ENCODE peak calls at places on chromosomes 11 and 22, in four cellular contexts. T is Peyer's patch, L is esophagus squamous epithelium, G is HCT116. X is an unnamed sample.

GRCh38 chr11:65479184-65480145 is 19.4 kb upstream of the MALAT1 start:
- DNase-seq in T (no peak), L (no peak), G (no peak), X (peak)

GRCh38 chr11:47590026-47590861 is 3.8 kb downstream of the FAM180B start:
- DNase-seq in T (no peak), L (no peak), G (no peak), X (no peak)

GRCh38 chr22:49712195-49712791 is 115.4 kb downstream of the BRD1 start:
- DNase-seq in T (no peak), L (no peak), G (no peak), X (no peak)

GRCh38 chr11:111097191-111097590 is 148.3 kb upstream of the POU2AF2 start:
- DNase-seq in T (peak), L (no peak), G (peak), X (no peak)

GRCh38 chr11:83219095-83219494 is 25.6 kb downstream of the ANKRD42 start:
- DNase-seq in T (no peak), L (no peak), G (no peak), X (no peak)

GRCh38 chr11:46353706-46354105 is 6.4 kb downstream of the DGKZ start:
- DNase-seq in T (no peak), L (no peak), G (no peak), X (no peak)

GRCh38 chr11:74134661-74135515 is 35.9 kb downstream of the C2CD3 start:
- DNase-seq in T (no peak), L (no peak), G (peak), X (no peak)

GRCh38 chr22:45455212-45455611 is 41.7 kb downstream of the RIBC2 start:
- DNase-seq in T (no peak), L (no peak), G (no peak), X (no peak)

DNA sequence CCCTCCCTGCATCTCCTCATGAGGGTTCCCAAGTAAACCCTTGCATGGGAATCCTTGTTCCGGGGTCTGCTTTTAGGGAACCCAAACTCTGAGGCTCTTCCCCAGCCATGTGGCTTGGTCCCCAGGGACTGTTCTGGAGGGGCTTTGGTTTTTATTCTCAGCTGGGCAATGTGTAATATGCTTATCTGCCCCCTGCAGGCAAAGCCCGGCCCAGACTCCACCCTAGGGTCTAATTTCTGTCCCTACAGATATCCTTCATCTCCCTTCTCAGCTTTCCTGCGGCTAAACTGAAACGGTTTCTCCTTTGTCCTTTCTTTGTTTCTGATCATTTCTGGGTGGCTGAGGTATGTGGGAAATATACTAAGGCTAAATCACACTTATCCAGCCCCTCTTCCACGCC is 37.1 kb downstream of the TST start:
- DNase-seq in T (no peak), L (no peak), G (no peak), X (no peak)
- TF ChIP-seq POLR2A in T (no peak), L (no peak), G (no peak), X (no peak)

GRCh38 chr11:67276821-67277230 is 10.6 kb downstream of the GRK2 start:
- DNase-seq in T (peak), L (no peak), G (no peak), X (no peak)
- TF ChIP-seq CTCF in T (no peak), L (peak), G (no peak), X (no peak)

GRCh38 chr11:2942447-2942846 is 13.2 kb upstream of the PHLDA2 start:
- DNase-seq in T (no peak), L (no peak), G (no peak), X (no peak)

GRCh38 chr11:2944530-2944929 is 15.3 kb upstream of the PHLDA2 start:
- DNase-seq in T (no peak), L (no peak), G (no peak), X (no peak)

GRCh38 chr11:2940930-2941821 is 12.0 kb upstream of the PHLDA2 start:
- DNase-seq in T (no peak), L (no peak), G (no peak), X (no peak)

GRCh38 chr11:2943711-2944118 is 14.5 kb upstream of the PHLDA2 start:
- DNase-seq in T (no peak), L (no peak), G (no peak), X (no peak)

DNA sequence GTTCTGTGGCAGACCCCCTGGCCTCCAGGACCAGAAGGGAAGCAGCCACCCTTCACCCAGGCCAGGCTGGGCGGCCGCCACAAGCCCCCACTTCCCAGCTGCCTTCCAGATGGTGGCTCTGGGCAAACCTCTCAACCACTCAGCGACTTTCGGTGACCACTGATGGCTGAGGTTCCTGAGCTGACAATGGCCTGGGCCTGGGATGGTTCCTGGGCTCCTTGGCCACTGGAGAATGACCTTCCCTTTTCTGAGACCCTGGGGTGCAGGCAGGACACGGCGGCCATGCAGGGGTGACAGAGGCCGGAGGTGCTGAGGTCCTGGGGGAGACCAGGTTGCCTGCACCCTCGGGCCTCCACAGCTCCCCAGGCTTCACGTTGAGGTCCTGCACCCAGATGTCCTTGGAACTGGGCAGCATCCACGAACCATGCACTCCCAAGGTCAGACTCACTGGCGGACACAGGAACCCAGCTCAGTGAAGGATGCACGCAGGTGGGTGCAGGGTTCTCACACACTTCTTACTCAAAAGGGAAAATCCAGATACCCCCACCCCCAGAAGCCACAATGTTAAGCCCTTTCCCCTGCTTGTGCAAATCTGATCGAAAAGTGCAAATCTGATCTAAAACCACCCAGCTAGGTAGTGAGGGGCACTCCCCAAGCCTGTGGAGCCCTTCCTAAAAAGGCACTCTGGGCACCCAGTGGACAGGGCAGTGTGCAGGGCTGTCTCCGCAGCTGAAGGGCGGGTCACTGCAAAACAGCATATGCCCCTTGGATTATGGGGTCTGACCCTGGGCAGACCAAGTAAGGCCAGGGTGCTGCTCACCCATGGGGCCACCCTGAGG is 13.9 kb upstream of the PHLDA2 start:
- DNase-seq in T (no peak), L (no peak), G (no peak), X (no peak)
- TF ChIP-seq POLR2A in T (no peak), L (no peak), G (no peak), X (no peak)

DNA sequence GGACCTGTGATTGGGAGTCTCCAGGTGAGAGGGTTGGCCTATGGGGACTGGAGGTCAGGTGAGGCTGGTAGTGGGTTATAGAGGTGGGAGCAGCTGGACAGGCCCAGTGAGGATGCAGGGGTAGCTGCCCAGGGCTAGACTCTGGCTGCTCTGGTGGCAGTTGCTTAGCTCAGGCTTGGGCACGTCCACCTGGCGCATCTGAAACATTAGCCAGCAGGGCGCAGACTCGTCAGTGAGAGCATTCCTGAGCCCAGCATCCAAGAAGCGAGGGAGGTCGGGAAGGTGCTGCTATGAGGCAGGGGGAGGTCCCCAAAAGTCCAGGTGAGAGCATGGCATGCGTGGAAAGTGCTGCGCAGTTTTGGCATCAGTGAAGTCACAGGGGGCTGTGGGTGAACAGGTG is 3.5 kb upstream of the GGT1 start:
- DNase-seq in T (no peak), L (no peak), G (no peak), X (no peak)
- TF ChIP-seq CTCF in T (no peak), L (no peak), G (no peak), X (no peak)

GRCh38 chr11:19714387-19715363 is 2.0 kb downstream of the NAV2 start:
- DNase-seq in T (no peak), L (no peak), G (no peak), X (no peak)
- TF ChIP-seq POLR2A in T (no peak), L (no peak), G (no peak), X (no peak)

GRCh38 chr11:70422692-70423522 is 24.6 kb downstream of the CTTN start:
- DNase-seq in T (no peak), L (no peak), G (no peak), X (no peak)

GRCh38 chr11:70419307-70420007 is 21.1 kb downstream of the CTTN start:
- DNase-seq in T (no peak), L (no peak), G (no peak), X (no peak)

GRCh38 chr11:70420496-70420895 is 22.2 kb downstream of the CTTN start:
- DNase-seq in T (no peak), L (no peak), G (no peak), X (no peak)

GRCh38 chr11:70420008-70420464 is 21.7 kb downstream of the CTTN start:
- DNase-seq in T (no peak), L (no peak), G (no peak), X (no peak)

GRCh38 chr11:70421123-70421522 is 22.8 kb downstream of the CTTN start:
- DNase-seq in T (no peak), L (no peak), G (no peak), X (no peak)
- TF ChIP-seq CTCF in T (no peak), L (no peak), G (no peak), X (no peak)

GRCh38 chr22:26047920-26048319 is 121.3 kb upstream of the SEZ6L start:
- DNase-seq in T (no peak), L (no peak), G (no peak), X (no peak)
- TF ChIP-seq POLR2A in T (no peak), L (no peak), G (no peak), X (no peak)

GRCh38 chr22:23285236-23285635 is 104.9 kb downstream of the BCR start:
- DNase-seq in T (no peak), L (no peak), G (no peak), X (no peak)
- TF ChIP-seq CTCF in T (no peak), L (no peak), G (no peak), X (no peak)

DNA sequence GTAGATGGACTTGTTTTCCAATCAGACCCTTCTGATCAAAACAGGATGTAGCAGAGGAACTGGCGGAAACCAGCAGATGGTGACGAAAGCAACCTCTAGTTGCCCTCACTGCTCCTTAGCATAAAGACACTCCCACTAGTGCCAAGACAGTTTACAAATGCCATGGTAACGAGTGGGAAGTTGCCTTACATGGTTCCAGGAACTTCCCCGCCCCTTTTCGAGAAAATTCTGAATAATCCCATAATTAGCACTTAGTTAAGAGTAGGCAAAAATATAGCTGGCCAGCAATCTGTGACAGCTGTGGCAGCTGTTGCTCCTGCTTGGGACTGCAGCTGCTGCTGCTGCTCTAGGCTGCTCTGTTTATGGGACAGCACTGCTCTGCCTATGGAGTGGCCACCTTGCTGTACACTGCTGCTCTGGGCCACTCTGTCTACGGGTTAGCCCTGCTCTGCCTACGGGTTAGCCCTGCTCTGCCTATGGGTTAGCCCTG is 33.4 kb upstream of the SORL1 start:
- DNase-seq in T (no peak), L (no peak), G (no peak), X (no peak)
- TF ChIP-seq POLR2A in T (no peak), L (no peak), G (no peak), X (no peak)

X was measured in vagina.